ENCODE peak calls at places on chromosomes 2 and 18, in five cellular contexts. L is CD8-positive, alpha-beta T cell; D is HTR-8/SVneo; Z is MM.1S; B is ACHN. U is an unnamed sample.

GRCh38 chr2:129908721-129909373 is 70.6 kb upstream of the RAB6C start:
- DNase-seq in L (peak; percentile 7), D (no peak), B (no peak), Z (no peak), U (no peak)

GRCh38 chr18:57869228-57869627 is 66.1 kb upstream of the ATP8B1 start:
- DNase-seq in B (no peak), D (no peak), L (no peak), Z (no peak), U (no peak)

GRCh38 chr2:120993661-120994060 is 258.0 kb downstream of the GLI2 start:
- DNase-seq in B (no peak), L (no peak), D (no peak), Z (no peak), U (no peak)

GRCh38 chr2:235077046-235077445 is 125.2 kb downstream of the SH3BP4 start:
- DNase-seq in D (no peak), Z (no peak), L (no peak), B (no peak), U (no peak)

GRCh38 chr2:85400951-85401805 is 9.0 kb downstream of the CAPG start:
- DNase-seq in B (no peak), Z (no peak), D (no peak), L (no peak), U (no peak)

GRCh38 chr2:212421571-212422334 is 116.8 kb downstream of the ERBB4 start:
- DNase-seq in Z (no peak), D (no peak), L (no peak), B (no peak), U (peak; percentile 25)

GRCh38 chr18:6592522-6592921 is 137.0 kb upstream of the ARHGAP28 start:
- DNase-seq in D (no peak), Z (no peak), B (no peak), L (no peak), U (no peak)

GRCh38 chr2:152686308-152686707 is 31.0 kb downstream of the PRPF40A start:
- DNase-seq in D (no peak), Z (no peak), L (no peak), B (no peak), U (no peak)

GRCh38 chr2:240792658-240793312 is 27.2 kb downstream of the KIF1A start:
- DNase-seq in B (no peak), Z (no peak), L (no peak), D (no peak), U (no peak)

GRCh38 chr2:66553370-66553769 is 118.4 kb downstream of the MEIS1 start:
- DNase-seq in L (no peak), D (no peak), Z (no peak), B (no peak), U (peak; percentile 45)

GRCh38 chr2:216643986-216644662 is 10.9 kb downstream of the IGFBP2 start:
- DNase-seq in D (no peak), B (no peak), Z (no peak), L (no peak), U (peak; percentile 42)

GRCh38 chr2:60852282-60852860 is 29.0 kb upstream of the REL start:
- DNase-seq in B (no peak), L (no peak), D (no peak), Z (no peak), U (no peak)

GRCh38 chr2:97741251-97741650 is 27.9 kb downstream of the ZAP70 start:
- DNase-seq in Z (no peak), D (no peak), L (no peak), B (no peak), U (no peak)

GRCh38 chr2:241926541-241927311 is 57.2 kb downstream of the RTP5 start:
- DNase-seq in L (no peak), B (peak; percentile 40), Z (no peak), D (no peak), U (no peak)

GRCh38 chr18:57427429-57428181 is 7.6 kb upstream of the ONECUT2 start:
- DNase-seq in Z (no peak), D (no peak), L (no peak), B (no peak), U (no peak)

GRCh38 chr2:135840601-135841000 is 3.6 kb upstream of the LCT start:
- DNase-seq in B (no peak), Z (no peak), L (no peak), D (no peak), U (no peak)

GRCh38 chr18:13530879-13531387 is 195.4 kb downstream of the FAM210A start:
- DNase-seq in D (peak; percentile 50), Z (peak; percentile 37), L (no peak), B (peak; percentile 26), U (peak; percentile 55)

GRCh38 chr18:58097127-58097906 is 53.3 kb downstream of the NEDD4L start:
- DNase-seq in B (no peak), L (no peak), Z (no peak), D (no peak), U (no peak)

GRCh38 chr18:9329471-9329870 is 5.1 kb upstream of the TWSG1 start:
- DNase-seq in B (no peak), Z (no peak), D (no peak), L (no peak), U (no peak)

GRCh38 chr2:10446631-10447030 is 1.5 kb downstream of the ODC1 start:
- DNase-seq in B (no peak), L (no peak), D (no peak), Z (peak; percentile 30), U (no peak)

GRCh38 chr2:696999-697627 is 19.9 kb upstream of the TMEM18 start:
- DNase-seq in L (no peak), Z (no peak), B (no peak), D (no peak), U (no peak)

GRCh38 chr18:63025251-63025710 is 294.3 kb downstream of the BCL2 start:
- DNase-seq in D (no peak), L (no peak), Z (peak; percentile 27), B (peak; percentile 35), U (peak; percentile 63)

GRCh38 chr18:49561377-49562193 is at the start of gene LIPG:
- DNase-seq in B (peak; percentile 48), D (peak; percentile 31), L (no peak), Z (peak; percentile 69), U (peak; percentile 83)

GRCh38 chr2:3489449-3490115 is 29.7 kb downstream of the ADI1 start:
- DNase-seq in L (no peak), Z (no peak), D (no peak), B (no peak), U (no peak)

GRCh38 chr2:118246726-118247125 is 158.5 kb downstream of the INSIG2 start:
- DNase-seq in D (no peak), L (no peak), Z (no peak), B (no peak), U (no peak)

GRCh38 chr2:88913280-88913679 is 221.8 kb downstream of the RPIA start:
- DNase-seq in B (no peak), Z (no peak), D (no peak), L (no peak), U (no peak)

GRCh38 chr2:15352363-15352762 is 208.8 kb downstream of the NBAS start:
- DNase-seq in D (no peak), B (no peak), L (no peak), Z (no peak), U (no peak)

GRCh38 chr2:45888641-45889040 is 237.2 kb downstream of the PRKCE start:
- DNase-seq in B (no peak), L (no peak), Z (no peak), D (no peak), U (no peak)

GRCh38 chr2:175805442-175806114 is 196.5 kb downstream of the LNPK start:
- DNase-seq in B (no peak), Z (no peak), L (no peak), D (no peak), U (peak; percentile 78)

GRCh38 chr2:112725545-112726457 is 5.0 kb downstream of the NT5DC4 start:
- DNase-seq in L (no peak), B (no peak), D (no peak), Z (no peak), U (no peak)

GRCh38 chr18:32530947-32531651 is 60.4 kb upstream of the GAREM1 start:
- DNase-seq in B (no peak), L (no peak), Z (peak; percentile 44), D (no peak), U (peak; percentile 33)

GRCh38 chr2:18749912-18750526 is 160.7 kb upstream of the NT5C1B start:
- DNase-seq in L (peak; percentile 24), Z (peak; percentile 54), B (peak; percentile 67), D (peak; percentile 19), U (peak; percentile 65)

GRCh38 chr2:222897898-222898297 is 37.1 kb downstream of the ACSL3 start:
- DNase-seq in Z (no peak), L (no peak), B (no peak), D (no peak), U (no peak)

GRCh38 chr2:65220432-65221131 is 7.0 kb upstream of the ACTR2 start:
- DNase-seq in L (no peak), B (no peak), D (no peak), Z (no peak), U (no peak)

GRCh38 chr2:85505551-85506238 is 33.3 kb upstream of the MAT2A start:
- DNase-seq in Z (no peak), L (no peak), B (no peak), D (no peak), U (no peak)

GRCh38 chr18:35514752-35515459 is 17.1 kb upstream of the INO80C start:
- DNase-seq in D (no peak), B (no peak), Z (no peak), L (no peak), U (no peak)

GRCh38 chr2:166365239-166365638 is 10.5 kb downstream of the SCN9A start:
- DNase-seq in B (no peak), Z (no peak), L (no peak), D (no peak), U (no peak)

GRCh38 chr18:41069166-41069565 is 885.9 kb upstream of the PIK3C3 start:
- DNase-seq in L (no peak), Z (no peak), D (no peak), B (no peak), U (no peak)

U was measured in A673.